ENCODE peak calls at places on chromosomes 4 and X, in nine cellular contexts. One of them, this sample, is unnamed.

GRCh38 chr4:7043521-7044414 is 596 bp downstream of the TADA2B start:
- DNase-seq in thyroid gland: peak
- DNase-seq in mesendoderm: peak
- DNase-seq in cerebellar cortex: peak
- DNase-seq in NCI-H82: peak
- DNase-seq in tibial artery: peak
- DNase-seq in D341Med: no peak
- DNase-seq in HT-29: peak
- DNase-seq in CD4-positive, CD25-positive, alpha-beta regulatory T cell: peak
- DNase-seq in this sample: peak

GRCh38 chrX:123962794-123963373 is 1.4 kb downstream of the STAG2 start:
- DNase-seq in thyroid gland: peak
- DNase-seq in CD4-positive, CD25-positive, alpha-beta regulatory T cell: peak
- DNase-seq in mesendoderm: peak
- DNase-seq in cerebellar cortex: peak
- DNase-seq in tibial artery: peak
- DNase-seq in HT-29: peak
- DNase-seq in D341Med: peak
- DNase-seq in NCI-H82: peak
- DNase-seq in this sample: peak

GRCh38 chr4:74671074-74671698 is 123.1 kb downstream of the BTC start:
- DNase-seq in HT-29: peak
- DNase-seq in tibial artery: no peak
- DNase-seq in CD4-positive, CD25-positive, alpha-beta regulatory T cell: peak
- DNase-seq in cerebellar cortex: peak
- DNase-seq in D341Med: peak
- DNase-seq in NCI-H82: peak
- DNase-seq in thyroid gland: no peak
- DNase-seq in mesendoderm: peak
- DNase-seq in this sample: peak

GRCh38 chr4:38040619-38041018 is 80.4 kb downstream of the PTTG2 start:
- DNase-seq in NCI-H82: no peak
- DNase-seq in D341Med: no peak
- DNase-seq in CD4-positive, CD25-positive, alpha-beta regulatory T cell: no peak
- DNase-seq in thyroid gland: no peak
- DNase-seq in cerebellar cortex: no peak
- DNase-seq in HT-29: no peak
- DNase-seq in tibial artery: no peak
- DNase-seq in mesendoderm: no peak
- DNase-seq in this sample: no peak

GRCh38 chr4:86011117-86011516 is 348.7 kb downstream of the MAPK10 start:
- DNase-seq in mesendoderm: no peak
- DNase-seq in NCI-H82: no peak
- DNase-seq in D341Med: no peak
- DNase-seq in cerebellar cortex: no peak
- DNase-seq in tibial artery: no peak
- DNase-seq in HT-29: no peak
- DNase-seq in CD4-positive, CD25-positive, alpha-beta regulatory T cell: no peak
- DNase-seq in thyroid gland: peak
- DNase-seq in this sample: no peak

GRCh38 chr4:132230025-132230424 is 919.1 kb upstream of the PCDH10 start:
- DNase-seq in tibial artery: no peak
- DNase-seq in thyroid gland: no peak
- DNase-seq in mesendoderm: no peak
- DNase-seq in cerebellar cortex: no peak
- DNase-seq in D341Med: no peak
- DNase-seq in CD4-positive, CD25-positive, alpha-beta regulatory T cell: no peak
- DNase-seq in NCI-H82: no peak
- DNase-seq in HT-29: no peak
- DNase-seq in this sample: no peak

GRCh38 chr4:140790765-140791164 is 34.6 kb upstream of the TBC1D9 start:
- DNase-seq in NCI-H82: no peak
- DNase-seq in tibial artery: no peak
- DNase-seq in thyroid gland: no peak
- DNase-seq in D341Med: no peak
- DNase-seq in CD4-positive, CD25-positive, alpha-beta regulatory T cell: no peak
- DNase-seq in HT-29: no peak
- DNase-seq in cerebellar cortex: no peak
- DNase-seq in mesendoderm: no peak
- DNase-seq in this sample: no peak

GRCh38 chr4:6918345-6918744 is 8.7 kb downstream of the TBC1D14 start:
- DNase-seq in cerebellar cortex: no peak
- DNase-seq in mesendoderm: no peak
- DNase-seq in HT-29: no peak
- DNase-seq in D341Med: no peak
- DNase-seq in thyroid gland: no peak
- DNase-seq in CD4-positive, CD25-positive, alpha-beta regulatory T cell: peak
- DNase-seq in tibial artery: no peak
- DNase-seq in NCI-H82: no peak
- DNase-seq in this sample: no peak

GRCh38 chrX:103187953-103188475 is 26.9 kb upstream of the BEX4 start:
- DNase-seq in NCI-H82: no peak
- DNase-seq in D341Med: no peak
- DNase-seq in HT-29: peak
- DNase-seq in tibial artery: no peak
- DNase-seq in cerebellar cortex: no peak
- DNase-seq in mesendoderm: no peak
- DNase-seq in CD4-positive, CD25-positive, alpha-beta regulatory T cell: no peak
- DNase-seq in thyroid gland: no peak
- DNase-seq in this sample: no peak

GRCh38 chr4:152099555-152099954 is 338.7 kb upstream of the GATB start:
- DNase-seq in cerebellar cortex: no peak
- DNase-seq in D341Med: no peak
- DNase-seq in HT-29: no peak
- DNase-seq in NCI-H82: no peak
- DNase-seq in mesendoderm: no peak
- DNase-seq in tibial artery: no peak
- DNase-seq in thyroid gland: no peak
- DNase-seq in CD4-positive, CD25-positive, alpha-beta regulatory T cell: peak
- DNase-seq in this sample: no peak

GRCh38 chr4:138983690-138984089 is 31.9 kb upstream of the NOCT start:
- DNase-seq in mesendoderm: no peak
- DNase-seq in tibial artery: no peak
- DNase-seq in D341Med: no peak
- DNase-seq in cerebellar cortex: no peak
- DNase-seq in thyroid gland: no peak
- DNase-seq in NCI-H82: no peak
- DNase-seq in HT-29: no peak
- DNase-seq in CD4-positive, CD25-positive, alpha-beta regulatory T cell: no peak
- DNase-seq in this sample: no peak

GRCh38 chrX:13123247-13123856 is 78.9 kb upstream of the FAM9C start:
- DNase-seq in mesendoderm: no peak
- DNase-seq in HT-29: no peak
- DNase-seq in tibial artery: no peak
- DNase-seq in D341Med: no peak
- DNase-seq in thyroid gland: no peak
- DNase-seq in cerebellar cortex: no peak
- DNase-seq in NCI-H82: no peak
- DNase-seq in CD4-positive, CD25-positive, alpha-beta regulatory T cell: no peak
- DNase-seq in this sample: no peak

GRCh38 chrX:42119076-42119475 is 195.7 kb upstream of the CASK start:
- DNase-seq in mesendoderm: peak
- DNase-seq in tibial artery: no peak
- DNase-seq in NCI-H82: peak
- DNase-seq in thyroid gland: no peak
- DNase-seq in D341Med: no peak
- DNase-seq in CD4-positive, CD25-positive, alpha-beta regulatory T cell: no peak
- DNase-seq in HT-29: no peak
- DNase-seq in cerebellar cortex: no peak
- DNase-seq in this sample: no peak

GRCh38 chr4:20299515-20299914 is 47.8 kb downstream of the SLIT2 start:
- DNase-seq in cerebellar cortex: peak
- DNase-seq in CD4-positive, CD25-positive, alpha-beta regulatory T cell: no peak
- DNase-seq in thyroid gland: no peak
- DNase-seq in mesendoderm: peak
- DNase-seq in HT-29: peak
- DNase-seq in NCI-H82: peak
- DNase-seq in tibial artery: no peak
- DNase-seq in D341Med: no peak
- DNase-seq in this sample: peak

GRCh38 chrX:118536204-118536603 is 40.6 kb downstream of the DOCK11 start:
- DNase-seq in CD4-positive, CD25-positive, alpha-beta regulatory T cell: peak
- DNase-seq in tibial artery: no peak
- DNase-seq in D341Med: no peak
- DNase-seq in cerebellar cortex: no peak
- DNase-seq in mesendoderm: no peak
- DNase-seq in HT-29: no peak
- DNase-seq in NCI-H82: no peak
- DNase-seq in thyroid gland: no peak
- DNase-seq in this sample: no peak

GRCh38 chrX:71565634-71566033 is 12.6 kb upstream of the GCNA start:
- DNase-seq in thyroid gland: no peak
- DNase-seq in D341Med: no peak
- DNase-seq in cerebellar cortex: no peak
- DNase-seq in HT-29: no peak
- DNase-seq in NCI-H82: no peak
- DNase-seq in mesendoderm: no peak
- DNase-seq in tibial artery: no peak
- DNase-seq in CD4-positive, CD25-positive, alpha-beta regulatory T cell: no peak
- DNase-seq in this sample: no peak

GRCh38 chr4:172369471-172369959 is 556.3 kb downstream of the GALNTL6 start:
- DNase-seq in NCI-H82: no peak
- DNase-seq in tibial artery: no peak
- DNase-seq in D341Med: no peak
- DNase-seq in CD4-positive, CD25-positive, alpha-beta regulatory T cell: no peak
- DNase-seq in mesendoderm: no peak
- DNase-seq in HT-29: no peak
- DNase-seq in thyroid gland: no peak
- DNase-seq in cerebellar cortex: no peak
- DNase-seq in this sample: no peak

GRCh38 chr4:104829761-104830160 is 316.9 kb upstream of the TET2 start:
- DNase-seq in CD4-positive, CD25-positive, alpha-beta regulatory T cell: no peak
- DNase-seq in D341Med: no peak
- DNase-seq in mesendoderm: peak
- DNase-seq in NCI-H82: no peak
- DNase-seq in thyroid gland: no peak
- DNase-seq in cerebellar cortex: no peak
- DNase-seq in tibial artery: no peak
- DNase-seq in HT-29: no peak
- DNase-seq in this sample: no peak

GRCh38 chr4:142314686-142315085 is 531.4 kb downstream of the INPP4B start:
- DNase-seq in mesendoderm: no peak
- DNase-seq in CD4-positive, CD25-positive, alpha-beta regulatory T cell: no peak
- DNase-seq in cerebellar cortex: no peak
- DNase-seq in tibial artery: no peak
- DNase-seq in thyroid gland: no peak
- DNase-seq in NCI-H82: peak
- DNase-seq in HT-29: peak
- DNase-seq in D341Med: no peak
- DNase-seq in this sample: no peak

GRCh38 chr4:26288308-26288982 is 32.4 kb upstream of the RBPJ start:
- DNase-seq in HT-29: peak
- DNase-seq in D341Med: no peak
- DNase-seq in tibial artery: no peak
- DNase-seq in NCI-H82: no peak
- DNase-seq in thyroid gland: no peak
- DNase-seq in CD4-positive, CD25-positive, alpha-beta regulatory T cell: peak
- DNase-seq in cerebellar cortex: peak
- DNase-seq in mesendoderm: no peak
- DNase-seq in this sample: no peak

GRCh38 chrX:53305996-53306937 is 24.9 kb upstream of the IQSEC2 start:
- DNase-seq in HT-29: no peak
- DNase-seq in mesendoderm: no peak
- DNase-seq in NCI-H82: no peak
- DNase-seq in D341Med: no peak
- DNase-seq in CD4-positive, CD25-positive, alpha-beta regulatory T cell: no peak
- DNase-seq in thyroid gland: no peak
- DNase-seq in tibial artery: no peak
- DNase-seq in cerebellar cortex: no peak
- DNase-seq in this sample: no peak

GRCh38 chr4:7328913-7329638 is 105.7 kb downstream of the PSAPL1 start:
- DNase-seq in cerebellar cortex: peak
- DNase-seq in D341Med: no peak
- DNase-seq in thyroid gland: peak
- DNase-seq in tibial artery: peak
- DNase-seq in HT-29: peak
- DNase-seq in CD4-positive, CD25-positive, alpha-beta regulatory T cell: no peak
- DNase-seq in NCI-H82: peak
- DNase-seq in mesendoderm: peak
- DNase-seq in this sample: no peak

GRCh38 chr4:186351672-186352194 is 85.7 kb downstream of the F11 start:
- DNase-seq in D341Med: no peak
- DNase-seq in mesendoderm: no peak
- DNase-seq in thyroid gland: no peak
- DNase-seq in tibial artery: no peak
- DNase-seq in NCI-H82: no peak
- DNase-seq in cerebellar cortex: no peak
- DNase-seq in HT-29: no peak
- DNase-seq in CD4-positive, CD25-positive, alpha-beta regulatory T cell: no peak
- DNase-seq in this sample: no peak

GRCh38 chr4:75939890-75940691 is 722 bp downstream of the NAAA start:
- DNase-seq in thyroid gland: peak
- DNase-seq in tibial artery: peak
- DNase-seq in HT-29: peak
- DNase-seq in cerebellar cortex: peak
- DNase-seq in D341Med: peak
- DNase-seq in NCI-H82: peak
- DNase-seq in CD4-positive, CD25-positive, alpha-beta regulatory T cell: peak
- DNase-seq in mesendoderm: peak
- DNase-seq in this sample: peak

GRCh38 chr4:55397024-55397520 is 1.3 kb downstream of the TMEM165 start:
- DNase-seq in CD4-positive, CD25-positive, alpha-beta regulatory T cell: no peak
- DNase-seq in D341Med: peak
- DNase-seq in mesendoderm: peak
- DNase-seq in NCI-H82: peak
- DNase-seq in HT-29: peak
- DNase-seq in cerebellar cortex: peak
- DNase-seq in tibial artery: no peak
- DNase-seq in thyroid gland: no peak
- DNase-seq in this sample: no peak

GRCh38 chr4:177385576-177386320 is 56.5 kb downstream of the AGA start:
- DNase-seq in CD4-positive, CD25-positive, alpha-beta regulatory T cell: peak
- DNase-seq in D341Med: no peak
- DNase-seq in mesendoderm: no peak
- DNase-seq in cerebellar cortex: no peak
- DNase-seq in NCI-H82: no peak
- DNase-seq in thyroid gland: no peak
- DNase-seq in tibial artery: no peak
- DNase-seq in HT-29: no peak
- DNase-seq in this sample: no peak

GRCh38 chr4:7906171-7906581 is 33.5 kb downstream of the AFAP1 start:
- DNase-seq in thyroid gland: no peak
- DNase-seq in HT-29: no peak
- DNase-seq in cerebellar cortex: no peak
- DNase-seq in NCI-H82: no peak
- DNase-seq in CD4-positive, CD25-positive, alpha-beta regulatory T cell: no peak
- DNase-seq in D341Med: no peak
- DNase-seq in tibial artery: no peak
- DNase-seq in mesendoderm: no peak
- DNase-seq in this sample: no peak

GRCh38 chr4:113540859-113541258 is 220.7 kb downstream of the CAMK2D start:
- DNase-seq in CD4-positive, CD25-positive, alpha-beta regulatory T cell: no peak
- DNase-seq in cerebellar cortex: peak
- DNase-seq in NCI-H82: peak
- DNase-seq in mesendoderm: no peak
- DNase-seq in tibial artery: no peak
- DNase-seq in D341Med: no peak
- DNase-seq in thyroid gland: no peak
- DNase-seq in HT-29: no peak
- DNase-seq in this sample: no peak

GRCh38 chrX:151722241-151722846 is 6.5 kb downstream of the FATE1 start:
- DNase-seq in tibial artery: peak
- DNase-seq in NCI-H82: peak
- DNase-seq in cerebellar cortex: no peak
- DNase-seq in D341Med: peak
- DNase-seq in CD4-positive, CD25-positive, alpha-beta regulatory T cell: peak
- DNase-seq in thyroid gland: peak
- DNase-seq in mesendoderm: peak
- DNase-seq in HT-29: peak
- DNase-seq in this sample: peak

GRCh38 chrX:2299871-2300270 is 200.9 kb downstream of the DHRSX start:
- DNase-seq in CD4-positive, CD25-positive, alpha-beta regulatory T cell: no peak
- DNase-seq in HT-29: no peak
- DNase-seq in thyroid gland: no peak
- DNase-seq in NCI-H82: no peak
- DNase-seq in cerebellar cortex: no peak
- DNase-seq in tibial artery: no peak
- DNase-seq in D341Med: no peak
- DNase-seq in mesendoderm: no peak
- DNase-seq in this sample: no peak

GRCh38 chr4:102299708-102300107 is 45.6 kb downstream of the SLC39A8 start:
- DNase-seq in D341Med: peak
- DNase-seq in NCI-H82: peak
- DNase-seq in HT-29: peak
- DNase-seq in mesendoderm: peak
- DNase-seq in CD4-positive, CD25-positive, alpha-beta regulatory T cell: peak
- DNase-seq in thyroid gland: peak
- DNase-seq in cerebellar cortex: peak
- DNase-seq in tibial artery: no peak
- DNase-seq in this sample: peak

This sample was measured in GM23338.